ENCODE peak calls at places on chromosomes 7 and 10, in eight cellular contexts. K, L, J, B, U, F, R and H are unnamed samples.

GRCh38 chr7:84492128-84492527 is 297.5 kb upstream of the SEMA3A start:
- DNase-seq in K (no peak), L (no peak), J (no peak), B (no peak), U (no peak), F (no peak), R (no peak), H (no peak)

GRCh38 chr7:45184326-45185027 is 26.9 kb downstream of the RAMP3 start:
- DNase-seq in K (no peak), L (no peak), J (no peak), B (no peak), U (no peak), F (no peak), R (no peak), H (no peak)

GRCh38 chr10:48287417-48288391 is 13.2 kb upstream of the FRMPD2 start:
- DNase-seq in K (no peak), L (no peak), J (no peak), B (no peak), U (no peak), F (no peak), R (no peak), H (peak)

GRCh38 chr10:63614371-63614891 is 93.2 kb downstream of the REEP3 start:
- DNase-seq in K (no peak), L (no peak), J (no peak), B (no peak), U (no peak), F (peak), R (no peak), H (no peak)

GRCh38 chr10:851891-852290 is 79.6 kb downstream of the LARP4B start:
- DNase-seq in K (no peak), L (no peak), J (no peak), B (no peak), U (no peak), F (no peak), R (no peak), H (peak)

GRCh38 chr10:14325325-14325955 is 5.3 kb downstream of the FRMD4A start:
- DNase-seq in K (peak), L (no peak), J (no peak), B (no peak), U (peak), F (no peak), R (peak), H (peak)

GRCh38 chr7:157299613-157300405 is 37.0 kb upstream of the DNAJB6 start:
- DNase-seq in K (no peak), L (no peak), J (no peak), B (peak), U (no peak), F (no peak), R (peak), H (no peak)

GRCh38 chr7:131057015-131057518 is 270.6 kb upstream of the MKLN1 start:
- DNase-seq in K (no peak), L (no peak), J (peak), B (no peak), U (no peak), F (peak), R (no peak), H (no peak)

GRCh38 chr10:128180843-128181242 is 54.6 kb upstream of the MKI67 start:
- DNase-seq in K (peak), L (no peak), J (no peak), B (peak), U (peak), F (no peak), R (no peak), H (no peak)

GRCh38 chr7:23383225-23383624 is 84.1 kb downstream of the MALSU1 start:
- DNase-seq in K (no peak), L (no peak), J (peak), B (no peak), U (peak), F (no peak), R (no peak), H (no peak)

GRCh38 chr7:4683043-4683883 is 1.2 kb downstream of the FOXK1 start:
- DNase-seq in K (peak), L (no peak), J (no peak), B (no peak), U (no peak), F (no peak), R (peak), H (no peak)

GRCh38 chr7:88291401-88292173 is 15.1 kb downstream of the STEAP4 start:
- DNase-seq in K (no peak), L (no peak), J (no peak), B (no peak), U (peak), F (no peak), R (no peak), H (no peak)

GRCh38 chr10:122515588-122516231 is 44.8 kb upstream of the DMBT1 start:
- DNase-seq in K (peak), L (no peak), J (no peak), B (peak), U (peak), F (no peak), R (no peak), H (peak)

GRCh38 chr10:127887497-127888415 is 5.0 kb downstream of the CLRN3 start:
- DNase-seq in K (no peak), L (no peak), J (no peak), B (no peak), U (no peak), F (no peak), R (no peak), H (no peak)

GRCh38 chr7:80036107-80036506 is 98.5 kb upstream of the GNAI1 start:
- DNase-seq in K (no peak), L (no peak), J (no peak), B (no peak), U (no peak), F (no peak), R (no peak), H (no peak)

GRCh38 chr10:117762819-117763172 is 220.2 kb downstream of the EMX2 start:
- DNase-seq in K (no peak), L (no peak), J (no peak), B (no peak), U (peak), F (peak), R (no peak), H (no peak)

GRCh38 chr7:16982640-16983103 is 100.9 kb upstream of the AGR3 start:
- DNase-seq in K (no peak), L (no peak), J (no peak), B (no peak), U (peak), F (peak), R (peak), H (peak)

GRCh38 chr7:16193631-16194030 is 227.7 kb downstream of the CRPPA start:
- DNase-seq in K (no peak), L (no peak), J (no peak), B (no peak), U (no peak), F (no peak), R (no peak), H (no peak)

GRCh38 chr7:140639366-140640053 is 1.1 kb downstream of the DENND2A start:
- DNase-seq in K (no peak), L (no peak), J (peak), B (no peak), U (no peak), F (no peak), R (no peak), H (no peak)

GRCh38 chr10:131444862-131445461 is 133.4 kb upstream of the TCERG1L start:
- DNase-seq in K (no peak), L (no peak), J (no peak), B (no peak), U (no peak), F (no peak), R (no peak), H (no peak)

GRCh38 chr10:119737827-119738226 is 12.0 kb downstream of the INPP5F start:
- DNase-seq in K (no peak), L (no peak), J (peak), B (no peak), U (peak), F (peak), R (no peak), H (no peak)

GRCh38 chr10:82453678-82454293 is 578.8 kb downstream of the NRG3 start:
- DNase-seq in K (no peak), L (no peak), J (no peak), B (no peak), U (no peak), F (no peak), R (no peak), H (no peak)

GRCh38 chr10:101079874-101080273 is 18.1 kb downstream of the KAZALD1 start:
- DNase-seq in K (no peak), L (no peak), J (no peak), B (no peak), U (no peak), F (no peak), R (no peak), H (no peak)

GRCh38 chr7:116218051-116218645 is 7.8 kb downstream of the TES start:
- DNase-seq in K (no peak), L (no peak), J (peak), B (no peak), U (peak), F (peak), R (no peak), H (no peak)

GRCh38 chr7:152636436-152636835 is 39.5 kb downstream of the XRCC2 start:
- DNase-seq in K (no peak), L (no peak), J (no peak), B (no peak), U (no peak), F (no peak), R (no peak), H (no peak)

GRCh38 chr10:131881104-131881880 is 19.5 kb upstream of the PPP2R2D start:
- DNase-seq in K (no peak), L (no peak), J (no peak), B (no peak), U (no peak), F (no peak), R (no peak), H (no peak)

GRCh38 chr10:131102147-131102546 is 209.4 kb downstream of the TCERG1L start:
- DNase-seq in K (no peak), L (no peak), J (no peak), B (no peak), U (no peak), F (no peak), R (no peak), H (no peak)

GRCh38 chr10:14617125-14617524 is 157.6 kb downstream of the FAM107B start:
- DNase-seq in K (no peak), L (no peak), J (no peak), B (no peak), U (no peak), F (no peak), R (no peak), H (no peak)

GRCh38 chr7:30396379-30396778 is 82.2 kb downstream of the NOD1 start:
- DNase-seq in K (no peak), L (no peak), J (no peak), B (no peak), U (no peak), F (no peak), R (no peak), H (no peak)

GRCh38 chr7:133235212-133235883 is 17.5 kb upstream of the EXOC4 start:
- DNase-seq in K (no peak), L (no peak), J (no peak), B (no peak), U (peak), F (peak), R (no peak), H (no peak)